ENCODE peak calls at places on chromosomes 16 and 17, in four cellular contexts. I, J, Q and R are unnamed samples.

GRCh38 chr16:278863-279366 is 1.5 kb upstream of the ARHGDIG start:
- DNase-seq in I (no peak), J (no peak), Q (peak; percentile 70), R (no peak)

GRCh38 chr16:11556214-11556819 is 30.4 kb downstream of the LITAF start:
- DNase-seq in I (no peak), Q (no peak), J (no peak), R (no peak)

GRCh38 chr17:4516740-4517139 is 18.1 kb downstream of the SPNS2 start:
- DNase-seq in Q (no peak), I (no peak), J (peak; percentile 69), R (no peak)

GRCh38 chr17:71460943-71461342 is 659.9 kb upstream of the SOX9 start:
- DNase-seq in I (no peak), Q (peak; percentile 60), J (no peak), R (peak; percentile 23)

GRCh38 chr16:19284207-19284606 is 1.3 kb upstream of the CLEC19A start:
- DNase-seq in J (peak; percentile 33), Q (peak; percentile 89), I (no peak), R (peak; percentile 73)

GRCh38 chr17:35879748-35880654 is at the start of gene CCL5:
- DNase-seq in I (peak; percentile 43), J (no peak), Q (no peak), R (no peak)

GRCh38 chr17:18997650-18998196 is 6.8 kb downstream of the FAM83G start:
- DNase-seq in Q (no peak), I (no peak), J (no peak), R (no peak)

GRCh38 chr16:85935957-85936760 is 37.2 kb downstream of the IRF8 start:
- DNase-seq in I (no peak), Q (no peak), J (no peak), R (no peak)

GRCh38 chr17:62188713-62189112 is 123.6 kb upstream of the MED13 start:
- DNase-seq in I (no peak), J (no peak), Q (no peak), R (no peak)

GRCh38 chr16:3089717-3090592 is 9.1 kb downstream of the ZSCAN10 start:
- DNase-seq in Q (no peak), J (no peak), I (no peak), R (no peak)

GRCh38 chr17:67656494-67657203 is 61.1 kb upstream of the NOL11 start:
- DNase-seq in J (no peak), Q (no peak), I (no peak), R (no peak)

GRCh38 chr17:77376795-77377751 is 236.3 kb downstream of the SEC14L1 start:
- DNase-seq in Q (no peak), J (peak; percentile 56), I (peak; percentile 73), R (no peak)

GRCh38 chr16:69906838-69907301 is 44.3 kb upstream of the CLEC18A start:
- DNase-seq in J (no peak), Q (no peak), I (no peak), R (no peak)

GRCh38 chr17:1627219-1627986 is 1.2 kb downstream of the SLC43A2 start:
- DNase-seq in Q (no peak), J (no peak), I (no peak), R (no peak)

GRCh38 chr17:64969046-64969501 is 49.8 kb upstream of the LRRC37A3 start:
- DNase-seq in J (no peak), I (no peak), Q (no peak), R (no peak)